ENCODE peak calls at places on chromosomes 4 and X, in seven cellular contexts. One of them, this sample, is unnamed.

GRCh38 chr4:28772066-28772465 is 1911.4 kb downstream of the STIM2 start:
- DNase-seq in cardiac muscle cell: peak; percentile 44
- DNase-seq in ascending aorta: no peak
- DNase-seq in GM23338: no peak
- DNase-seq in Caco-2: no peak
- DNase-seq in right lobe of liver: no peak
- DNase-seq in uterus: no peak
- DNase-seq in this sample: no peak

GRCh38 chrX:129779747-129780146 is at the start of gene SASH3:
- DNase-seq in GM23338: no peak
- DNase-seq in Caco-2: no peak
- DNase-seq in uterus: no peak
- DNase-seq in right lobe of liver: peak; percentile 76
- DNase-seq in ascending aorta: peak; percentile 38
- DNase-seq in cardiac muscle cell: no peak
- DNase-seq in this sample: no peak

GRCh38 chr4:121050251-121050650 is 22.1 kb downstream of the NDNF start:
- DNase-seq in uterus: no peak
- DNase-seq in ascending aorta: no peak
- DNase-seq in right lobe of liver: no peak
- DNase-seq in cardiac muscle cell: no peak
- DNase-seq in GM23338: peak; percentile 22
- DNase-seq in Caco-2: no peak
- DNase-seq in this sample: no peak

GRCh38 chr4:55395529-55396304 is at the start of gene TMEM165:
- DNase-seq in right lobe of liver: peak; percentile 97
- DNase-seq in GM23338: peak; percentile 96
- DNase-seq in Caco-2: peak; percentile 95
- DNase-seq in cardiac muscle cell: peak; percentile 92
- DNase-seq in ascending aorta: peak; percentile 71
- DNase-seq in uterus: peak; percentile 88
- DNase-seq in this sample: peak; percentile 96

GRCh38 chrX:73447311-73447794 is 500 bp downstream of the CDX4 start:
- DNase-seq in ascending aorta: no peak
- DNase-seq in right lobe of liver: peak; percentile 45
- DNase-seq in GM23338: peak; percentile 72
- DNase-seq in cardiac muscle cell: no peak
- DNase-seq in Caco-2: no peak
- DNase-seq in uterus: no peak
- DNase-seq in this sample: no peak

GRCh38 chrX:56764153-56764974 is 35.3 kb downstream of the NBDY start:
- DNase-seq in uterus: peak; percentile 83
- DNase-seq in right lobe of liver: peak; percentile 81
- DNase-seq in GM23338: peak; percentile 67
- DNase-seq in cardiac muscle cell: peak; percentile 84
- DNase-seq in ascending aorta: no peak
- DNase-seq in Caco-2: peak; percentile 69
- DNase-seq in this sample: peak; percentile 89

GRCh38 chrX:40285876-40286275 is 188.1 kb upstream of the BCOR start:
- DNase-seq in GM23338: no peak
- DNase-seq in right lobe of liver: no peak
- DNase-seq in cardiac muscle cell: no peak
- DNase-seq in uterus: no peak
- DNase-seq in Caco-2: no peak
- DNase-seq in ascending aorta: no peak
- DNase-seq in this sample: no peak

GRCh38 chr4:138049350-138049749 is 192.8 kb downstream of the SLC7A11 start:
- DNase-seq in GM23338: no peak
- DNase-seq in cardiac muscle cell: no peak
- DNase-seq in ascending aorta: no peak
- DNase-seq in uterus: no peak
- DNase-seq in Caco-2: no peak
- DNase-seq in right lobe of liver: no peak
- DNase-seq in this sample: no peak

DNA sequence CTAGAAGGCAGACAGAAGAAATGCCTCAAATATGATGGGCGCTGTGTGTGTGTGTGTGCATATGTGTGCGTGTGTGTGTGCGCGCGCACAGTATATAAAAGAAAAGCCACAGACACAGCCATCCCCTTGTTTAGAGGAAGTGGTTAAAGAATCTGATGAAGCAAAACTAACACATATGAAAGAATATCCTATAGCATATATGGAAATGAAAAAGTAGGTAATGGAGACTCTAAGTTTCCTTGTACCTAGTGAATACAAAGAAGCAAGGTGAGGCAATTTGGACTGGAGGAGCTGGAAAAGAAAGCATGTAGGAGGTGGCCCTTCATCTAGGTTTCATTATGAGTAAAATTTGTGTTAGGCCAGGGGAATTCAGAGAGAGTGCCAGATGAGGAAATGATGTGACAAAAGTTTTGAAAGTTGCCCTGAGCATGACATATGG is 58.6 kb upstream of the MCF2 start:
- DNase-seq in right lobe of liver: no peak
- DNase-seq in cardiac muscle cell: no peak
- DNase-seq in uterus: no peak
- DNase-seq in ascending aorta: no peak
- DNase-seq in GM23338: no peak
- DNase-seq in Caco-2: no peak
- DNase-seq in this sample: no peak
- TF ChIP-seq CTCF in right lobe of liver: no peak
- TF ChIP-seq CTCF in cardiac muscle cell: no peak
- TF ChIP-seq CTCF in uterus: no peak
- TF ChIP-seq CTCF in ascending aorta: no peak
- TF ChIP-seq CTCF in GM23338: no peak
- TF ChIP-seq CTCF in Caco-2: no peak
- TF ChIP-seq CTCF in this sample: no peak

GRCh38 chr4:777520-778262 is 48.2 kb downstream of the CPLX1 start:
- DNase-seq in uterus: no peak
- DNase-seq in right lobe of liver: no peak
- DNase-seq in cardiac muscle cell: no peak
- DNase-seq in Caco-2: no peak
- DNase-seq in ascending aorta: no peak
- DNase-seq in GM23338: no peak
- DNase-seq in this sample: no peak
- H3K4me1 ChIP-seq in uterus: peaks cover 9% of the 10 kb centered on the region
- H3K4me1 ChIP-seq in right lobe of liver: no peaks in the 10 kb centered on the region
- H3K4me1 ChIP-seq in cardiac muscle cell: peaks cover 11% of the 10 kb centered on the region
- H3K4me1 ChIP-seq in Caco-2: peaks cover 5% of the 10 kb centered on the region
- H3K4me1 ChIP-seq in ascending aorta: peaks cover 15% of the 10 kb centered on the region
- H3K4me1 ChIP-seq in GM23338: peaks cover 16% of the 10 kb centered on the region
- H3K4me1 ChIP-seq in this sample: peaks cover 6% of the 10 kb centered on the region

GRCh38 chrX:108020631-108021030 is 24.2 kb upstream of the VSIG1 start:
- DNase-seq in right lobe of liver: no peak
- DNase-seq in cardiac muscle cell: peak; percentile 25
- DNase-seq in Caco-2: peak; percentile 11
- DNase-seq in uterus: no peak
- DNase-seq in ascending aorta: no peak
- DNase-seq in GM23338: peak; percentile 50
- DNase-seq in this sample: no peak
- TF ChIP-seq CTCF in right lobe of liver: peak; percentile 54
- TF ChIP-seq CTCF in cardiac muscle cell: peak; percentile 54
- TF ChIP-seq CTCF in Caco-2: peak; percentile 28
- TF ChIP-seq CTCF in uterus: peak; percentile 35
- TF ChIP-seq CTCF in ascending aorta: no peak
- TF ChIP-seq CTCF in GM23338: peak; percentile 63
- TF ChIP-seq CTCF in this sample: peak; percentile 31

DNA sequence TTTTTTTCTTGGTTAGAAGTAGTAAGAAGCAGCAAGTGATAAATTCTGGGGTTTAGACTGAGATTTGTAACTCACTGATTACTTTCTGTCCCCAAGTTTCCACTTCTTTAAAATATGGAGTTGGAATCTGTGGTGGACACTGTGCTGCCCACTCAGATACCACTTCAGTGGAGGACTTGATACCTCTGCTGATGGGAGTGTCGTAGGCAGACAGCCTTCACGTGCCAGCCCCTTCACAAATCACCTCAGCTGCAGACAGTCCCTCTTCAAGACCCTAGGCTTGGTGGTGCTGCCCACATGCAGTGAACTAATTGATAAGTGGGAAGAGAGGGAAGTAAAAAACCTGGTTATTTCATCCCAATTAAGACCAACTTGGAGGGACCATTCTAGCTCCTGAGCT is 139.5 kb downstream of the PDLIM5 start:
- DNase-seq in ascending aorta: no peak
- DNase-seq in cardiac muscle cell: no peak
- DNase-seq in uterus: no peak
- DNase-seq in Caco-2: no peak
- DNase-seq in right lobe of liver: no peak
- DNase-seq in GM23338: no peak
- DNase-seq in this sample: no peak
- H3K4me1 ChIP-seq in ascending aorta: peaks cover 22% of the 10 kb centered on the region
- H3K4me1 ChIP-seq in cardiac muscle cell: peaks cover 28% of the 10 kb centered on the region
- H3K4me1 ChIP-seq in uterus: no peaks in the 10 kb centered on the region
- H3K4me1 ChIP-seq in Caco-2: peaks cover 8% of the 10 kb centered on the region
- H3K4me1 ChIP-seq in right lobe of liver: no peaks in the 10 kb centered on the region
- H3K4me1 ChIP-seq in GM23338: peaks cover 5% of the 10 kb centered on the region
- H3K4me1 ChIP-seq in this sample: no peaks in the 10 kb centered on the region

DNA sequence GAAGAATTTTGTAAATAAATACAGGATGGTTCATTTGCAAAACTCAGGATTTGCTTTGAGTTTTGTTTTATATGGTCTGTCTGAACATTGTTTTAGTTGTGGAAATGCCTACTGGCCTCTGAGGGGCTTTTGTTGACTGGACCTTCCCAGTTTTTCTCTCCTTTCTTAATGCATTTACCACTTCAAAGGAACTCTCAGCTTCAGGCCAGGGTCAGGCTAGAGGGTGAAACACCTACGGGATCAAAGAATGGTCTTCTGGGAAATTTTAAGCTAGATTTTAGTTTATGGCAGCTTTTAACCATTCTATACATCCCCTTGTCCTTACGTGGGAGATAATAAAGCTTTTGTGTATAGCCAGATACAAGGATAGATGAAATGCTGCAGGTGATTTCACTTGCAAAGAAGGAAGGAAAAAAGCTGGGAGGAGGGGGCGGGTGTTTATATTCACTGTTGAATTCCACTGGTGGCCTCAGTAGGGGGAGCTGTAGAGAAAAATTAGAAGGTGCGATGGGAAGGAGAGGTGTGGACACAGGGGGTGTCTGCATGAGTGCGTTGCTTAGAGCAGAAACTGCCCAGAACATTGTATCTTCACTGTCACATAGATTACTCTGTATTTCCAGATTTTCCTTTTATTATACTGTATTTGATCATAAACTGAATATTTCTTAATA is 151.8 kb downstream of the TSPAN5 start:
- DNase-seq in GM23338: peak; percentile 76
- DNase-seq in Caco-2: peak; percentile 18
- DNase-seq in ascending aorta: no peak
- DNase-seq in uterus: no peak
- DNase-seq in right lobe of liver: no peak
- DNase-seq in cardiac muscle cell: no peak
- DNase-seq in this sample: no peak
- TF ChIP-seq CTCF in GM23338: peak; percentile 68
- TF ChIP-seq CTCF in Caco-2: peak; percentile 27
- TF ChIP-seq CTCF in ascending aorta: no peak
- TF ChIP-seq CTCF in uterus: no peak
- TF ChIP-seq CTCF in right lobe of liver: peak; percentile 22
- TF ChIP-seq CTCF in cardiac muscle cell: peak; percentile 24
- TF ChIP-seq CTCF in this sample: no peak

GRCh38 chr4:6916587-6917444 is 7.2 kb downstream of the TBC1D14 start:
- DNase-seq in right lobe of liver: peak; percentile 76
- DNase-seq in ascending aorta: peak; percentile 43
- DNase-seq in uterus: peak; percentile 57
- DNase-seq in cardiac muscle cell: peak; percentile 26
- DNase-seq in GM23338: no peak
- DNase-seq in Caco-2: no peak
- DNase-seq in this sample: peak; percentile 85
- H3K4me1 ChIP-seq in right lobe of liver: peaks cover 4% of the 10 kb centered on the region
- H3K4me1 ChIP-seq in ascending aorta: peaks cover 15% of the 10 kb centered on the region
- H3K4me1 ChIP-seq in uterus: peaks cover 11% of the 10 kb centered on the region
- H3K4me1 ChIP-seq in cardiac muscle cell: peaks cover 36% of the 10 kb centered on the region
- H3K4me1 ChIP-seq in GM23338: peaks cover 11% of the 10 kb centered on the region
- H3K4me1 ChIP-seq in Caco-2: peaks cover 20% of the 10 kb centered on the region
- H3K4me1 ChIP-seq in this sample: peaks cover 30% of the 10 kb centered on the region

DNA sequence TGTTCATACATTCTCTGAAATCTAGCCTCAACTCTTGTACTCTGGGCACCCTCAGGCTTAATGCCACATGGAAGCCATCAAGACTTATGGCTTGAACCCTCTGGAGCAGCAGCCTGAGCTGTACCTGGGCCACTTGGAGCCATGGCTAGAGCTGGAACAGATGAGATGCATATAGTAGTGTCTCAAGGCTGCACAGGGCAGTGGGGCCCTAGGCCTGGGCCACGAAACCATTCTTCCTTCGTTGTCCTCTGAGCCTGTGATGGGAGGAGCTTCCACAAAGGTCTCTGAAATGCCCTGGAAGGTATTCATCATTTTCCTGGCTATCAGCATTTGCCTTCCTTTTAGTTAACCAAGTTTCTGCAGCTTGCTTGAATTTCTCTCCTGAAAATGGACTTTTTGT is 1427.2 kb upstream of the PCDH10 start:
- DNase-seq in cardiac muscle cell: no peak
- DNase-seq in GM23338: no peak
- DNase-seq in ascending aorta: no peak
- DNase-seq in uterus: no peak
- DNase-seq in Caco-2: no peak
- DNase-seq in right lobe of liver: no peak
- DNase-seq in this sample: no peak
- TF ChIP-seq CTCF in cardiac muscle cell: no peak
- TF ChIP-seq CTCF in GM23338: no peak
- TF ChIP-seq CTCF in ascending aorta: no peak
- TF ChIP-seq CTCF in uterus: no peak
- TF ChIP-seq CTCF in Caco-2: no peak
- TF ChIP-seq CTCF in right lobe of liver: no peak
- TF ChIP-seq CTCF in this sample: no peak

DNA sequence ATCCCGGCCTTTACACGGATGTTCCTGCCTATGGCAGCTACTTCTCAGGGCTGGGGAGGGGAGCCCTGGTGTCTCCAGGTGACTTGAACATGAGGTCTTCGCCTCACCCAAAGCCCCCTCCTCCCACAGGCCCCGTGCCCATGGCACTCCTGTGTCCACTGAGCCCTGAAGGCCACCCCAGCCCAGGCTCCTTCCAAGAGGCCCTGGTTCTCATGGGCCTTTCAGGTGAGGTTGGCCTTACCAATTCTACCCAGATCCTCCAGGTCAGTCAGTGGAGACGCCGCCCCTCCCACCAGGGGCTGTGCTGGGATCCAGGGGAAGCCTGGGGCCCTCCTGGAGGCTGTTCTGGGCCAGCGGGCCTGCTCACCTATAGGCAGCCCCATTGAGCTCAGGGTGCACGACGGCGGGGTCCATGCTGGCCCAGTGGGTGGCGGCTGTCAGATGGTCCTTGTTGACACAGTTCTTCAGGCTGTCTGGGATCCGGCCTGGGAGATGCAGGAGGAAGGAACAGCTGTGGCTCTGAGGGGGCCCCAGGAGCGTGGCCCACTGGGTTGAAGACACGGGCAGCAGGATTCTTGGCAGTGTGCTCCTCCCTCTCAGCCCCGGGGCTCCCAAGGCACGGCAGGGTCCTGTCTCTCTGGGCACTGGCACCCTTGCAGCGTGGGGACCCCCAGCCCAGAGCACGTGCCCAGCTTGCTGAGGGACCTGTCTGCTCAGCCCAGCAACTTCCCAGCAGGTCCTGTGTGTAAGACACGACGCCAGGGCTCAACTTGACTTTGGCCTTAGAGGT is 36.2 kb downstream of the CTBP1 start:
- DNase-seq in Caco-2: no peak
- DNase-seq in uterus: no peak
- DNase-seq in GM23338: no peak
- DNase-seq in right lobe of liver: peak; percentile 44
- DNase-seq in ascending aorta: no peak
- DNase-seq in cardiac muscle cell: no peak
- DNase-seq in this sample: no peak
- H3K4me1 ChIP-seq in Caco-2: no peaks in the 10 kb centered on the region
- H3K4me1 ChIP-seq in uterus: peaks cover 62% of the 10 kb centered on the region
- H3K4me1 ChIP-seq in GM23338: no peaks in the 10 kb centered on the region
- H3K4me1 ChIP-seq in right lobe of liver: no peaks in the 10 kb centered on the region
- H3K4me1 ChIP-seq in ascending aorta: peaks cover 31% of the 10 kb centered on the region
- H3K4me1 ChIP-seq in cardiac muscle cell: peaks cover 5% of the 10 kb centered on the region
- H3K4me1 ChIP-seq in this sample: peaks cover 25% of the 10 kb centered on the region

This sample was measured in colonic mucosa.